ENCODE peak calls at places on chromosome 7, in ten cellular contexts. M is right cardiac atrium; R is fibroblast of lung; F is IMR-90; U is occipital lobe; B is cardiac muscle cell; A is NCI-H1105 treated with DMSO at 0.1 percent for 48 hours; W is AG04450; T is naive thymus-derived CD8-positive, alpha-beta T cell; K is NCI-H1092 treated with DMSO at 0.1 percent for 48 hours. G is an unnamed sample.

GRCh38 chr7:118080947-118081346 is 103.0 kb upstream of the LSM8 start:
- DNase-seq in M (no peak), F (peak; percentile 81), T (no peak), W (peak; percentile 11), A (no peak), K (no peak), B (peak; percentile 20), U (peak; percentile 7), R (peak; percentile 68), G (no peak)

GRCh38 chr7:67937717-67938191 is 941.1 kb downstream of the TYW1 start:
- DNase-seq in T (no peak), B (peak; percentile 93), M (peak; percentile 57), U (peak; percentile 23), A (no peak), W (no peak), R (peak; percentile 44), F (peak; percentile 1), K (no peak), G (peak; percentile 81)

GRCh38 chr7:106009511-106010226 is 46.6 kb downstream of the CDHR3 start:
- DNase-seq in T (peak; percentile 83), A (peak; percentile 74), M (peak; percentile 89), F (peak; percentile 98), K (peak; percentile 6), W (peak; percentile 96), U (peak; percentile 72), B (peak; percentile 97), R (peak; percentile 100), G (peak; percentile 86)

GRCh38 chr7:16657656-16658279 is 11.8 kb downstream of the BZW2 start:
- DNase-seq in M (peak; percentile 69), B (peak; percentile 91), A (no peak), W (peak; percentile 85), U (no peak), F (peak; percentile 94), R (peak; percentile 91), T (no peak), K (no peak), G (no peak)

GRCh38 chr7:38427279-38427955 is 154.0 kb upstream of the TARP start:
- DNase-seq in B (no peak), T (no peak), A (no peak), M (no peak), W (no peak), K (no peak), U (no peak), F (no peak), R (no peak), G (no peak)

GRCh38 chr7:26664735-26665420 is 199.5 kb downstream of the SKAP2 start:
- DNase-seq in W (no peak), F (peak; percentile 25), B (peak; percentile 18), K (no peak), U (no peak), T (no peak), R (no peak), A (no peak), M (no peak), G (no peak)

GRCh38 chr7:126657599-126658358 is 595.0 kb downstream of the GRM8 start:
- DNase-seq in W (no peak), M (no peak), U (no peak), K (no peak), T (no peak), F (no peak), B (no peak), A (no peak), R (no peak), G (no peak)

GRCh38 chr7:125876436-125876835 is 946.8 kb upstream of the POT1 start:
- DNase-seq in W (no peak), B (no peak), F (no peak), R (no peak), U (no peak), T (no peak), A (no peak), M (no peak), K (no peak), G (no peak)

GRCh38 chr7:113819474-113819873 is 99.3 kb downstream of the PPP1R3A start:
- DNase-seq in W (no peak), B (no peak), K (no peak), M (no peak), T (no peak), F (no peak), U (no peak), R (no peak), A (no peak), G (no peak)

GRCh38 chr7:66157060-66157459 is 42.4 kb downstream of the CRCP start:
- DNase-seq in T (no peak), B (no peak), U (no peak), R (no peak), A (no peak), W (no peak), K (no peak), M (no peak), F (no peak), G (no peak)

GRCh38 chr7:42144253-42145002 is 92.6 kb downstream of the GLI3 start:
- DNase-seq in B (peak; percentile 76), W (no peak), F (peak; percentile 29), K (no peak), M (no peak), T (no peak), U (no peak), A (no peak), R (peak; percentile 63), G (no peak)

GRCh38 chr7:33062023-33062781 is at the start of gene NT5C3A:
- DNase-seq in K (peak; percentile 58), M (no peak), F (no peak), B (peak; percentile 39), U (no peak), A (peak; percentile 46), W (no peak), T (no peak), R (peak; percentile 24), G (no peak)

GRCh38 chr7:107220356-107220755 is 51.6 kb downstream of the HBP1 start:
- DNase-seq in T (no peak), W (no peak), R (no peak), K (no peak), M (no peak), B (no peak), U (no peak), F (no peak), A (no peak), G (no peak)

GRCh38 chr7:132778761-132779160 is 202.5 kb upstream of the PLXNA4 start:
- DNase-seq in M (no peak), R (no peak), U (no peak), T (no peak), K (no peak), A (no peak), F (no peak), W (no peak), B (no peak), G (no peak)

GRCh38 chr7:27943261-27943660 is 203.3 kb downstream of the TAX1BP1 start:
- DNase-seq in F (no peak), W (no peak), B (no peak), R (no peak), K (no peak), U (no peak), M (no peak), T (no peak), A (no peak), G (no peak)

GRCh38 chr7:311131-311680 is 21.2 kb downstream of the FOXL3 start:
- DNase-seq in B (no peak), W (no peak), T (no peak), A (no peak), F (no peak), M (no peak), K (no peak), R (no peak), U (no peak), G (no peak)

GRCh38 chr7:44162179-44162578 is 21.0 kb upstream of the MYL7 start:
- DNase-seq in F (no peak), R (peak; percentile 28), W (no peak), M (no peak), U (no peak), T (peak; percentile 45), A (no peak), K (no peak), B (peak; percentile 25), G (no peak)

GRCh38 chr7:83876593-83876992 is 227.7 kb upstream of the SEMA3E start:
- DNase-seq in A (no peak), B (peak; percentile 30), K (no peak), T (no peak), U (no peak), W (no peak), R (peak; percentile 49), F (peak; percentile 7), M (no peak), G (peak; percentile 6)

GRCh38 chr7:156611393-156612010 is 29.1 kb upstream of the RNF32 start:
- DNase-seq in U (no peak), W (no peak), T (no peak), K (no peak), B (no peak), M (no peak), A (no peak), F (no peak), R (no peak), G (no peak)

GRCh38 chr7:22635349-22635748 is 91.7 kb upstream of the IL6 start:
- DNase-seq in R (no peak), T (no peak), M (no peak), A (no peak), U (no peak), B (no peak), F (no peak), W (no peak), K (no peak), G (no peak)

GRCh38 chr7:6576024-6576866 is 1.0 kb upstream of the ZDHHC4 start:
- DNase-seq in B (no peak), A (no peak), F (no peak), R (no peak), T (no peak), M (peak; percentile 32), K (peak; percentile 10), U (no peak), W (no peak), G (no peak)

GRCh38 chr7:86199881-86200280 is 443.8 kb upstream of the GRM3 start:
- DNase-seq in K (no peak), F (no peak), B (no peak), T (no peak), W (no peak), A (no peak), U (no peak), R (no peak), M (no peak), G (no peak)

GRCh38 chr7:9189683-9190082 is 756.3 kb downstream of the NXPH1 start:
- DNase-seq in U (peak; percentile 2), B (no peak), F (no peak), T (no peak), M (peak; percentile 28), A (no peak), K (no peak), R (no peak), W (no peak), G (no peak)

GRCh38 chr7:130063036-130063435 is 7.3 kb upstream of the KLHDC10 start:
- DNase-seq in A (peak; percentile 38), W (no peak), K (peak; percentile 26), B (peak; percentile 59), T (peak; percentile 79), M (peak; percentile 69), F (peak; percentile 31), U (no peak), R (peak; percentile 44), G (peak; percentile 13)

GRCh38 chr7:94064541-94065191 is 60.5 kb upstream of the BET1 start:
- DNase-seq in U (no peak), A (no peak), W (no peak), F (peak; percentile 54), T (no peak), K (no peak), R (peak; percentile 30), B (peak; percentile 54), M (no peak), G (no peak)

GRCh38 chr7:57426629-57427003 is 23.4 kb upstream of the ZNF716 start:
- DNase-seq in A (no peak), U (no peak), M (no peak), R (no peak), W (no peak), F (no peak), B (no peak), T (no peak), K (no peak), G (no peak)

GRCh38 chr7:98321301-98321700 is 39.8 kb downstream of the BRI3 start:
- DNase-seq in K (no peak), U (no peak), M (no peak), B (no peak), A (no peak), T (no peak), F (no peak), W (no peak), R (no peak), G (no peak)

GRCh38 chr7:31864646-31865045 is 177.6 kb downstream of the PPP1R17 start:
- DNase-seq in K (no peak), W (no peak), M (no peak), T (no peak), A (no peak), U (no peak), F (no peak), B (no peak), R (no peak), G (no peak)

G was measured in amniotic stem cell.